ENCODE peak calls at places on chromosomes 1 and 21, in four cellular contexts. U is body of pancreas, V is lung, B is heart left ventricle. J is an unnamed sample. For H3K9me3, the result is how much of the 10 kb centered on the place peaks cover.

GRCh38 chr1:6972390-6972789 is 187.1 kb downstream of the CAMTA1 start:
- DNase-seq in U (no peak), V (no peak), B (no peak), J (no peak)

GRCh38 chr1:147630447-147630846 is 39.9 kb downstream of the ACP6 start:
- DNase-seq in U (no peak), V (no peak), B (no peak), J (no peak)

GRCh38 chr1:200081982-200082272 is 54.4 kb downstream of the NR5A2 start:
- DNase-seq in U (no peak), V (no peak), B (no peak), J (no peak)

GRCh38 chr1:24905355-24905978 is 24.6 kb downstream of the RUNX3 start:
- DNase-seq in U (no peak), V (no peak), B (peak), J (peak)

GRCh38 chr1:90452491-90452890 is 264.6 kb downstream of the BARHL2 start:
- DNase-seq in U (no peak), V (no peak), B (no peak), J (no peak)

GRCh38 chr1:178683304-178683703 is 41.7 kb upstream of the RALGPS2 start:
- DNase-seq in U (no peak), V (no peak), B (no peak), J (no peak)

GRCh38 chr1:196516373-196516772 is 91.9 kb downstream of the KCNT2 start:
- DNase-seq in U (no peak), V (no peak), B (no peak), J (no peak)

GRCh38 chr21:27776925-27777553 is 810.2 kb upstream of the ADAMTS5 start:
- DNase-seq in U (peak), V (no peak), B (peak), J (peak)

GRCh38 chr1:246005067-246005466 is 502.0 kb downstream of the SMYD3 start:
- DNase-seq in U (no peak), V (no peak), B (no peak), J (no peak)

GRCh38 chr1:25117233-25117823 is 115.0 kb downstream of the SYF2 start:
- DNase-seq in U (no peak), V (no peak), B (no peak), J (peak)

GRCh38 chr1:34378968-34379729 is 202.4 kb downstream of the C1orf94 start:
- DNase-seq in U (no peak), V (no peak), B (no peak), J (no peak)

GRCh38 chr1:25675729-25676476 is 59.3 kb downstream of the MAN1C1 start:
- DNase-seq in U (no peak), V (no peak), B (no peak), J (no peak)

GRCh38 chr1:102463328-102463727 is 466.6 kb upstream of the OLFM3 start:
- DNase-seq in U (no peak), V (no peak), B (no peak), J (no peak)

GRCh38 chr1:154987326-154987725 is 4.2 kb downstream of the FLAD1 start:
- DNase-seq in U (no peak), V (no peak), B (no peak), J (no peak)

GRCh38 chr1:184258525-184258924 is 128.3 kb upstream of the C1orf21 start:
- DNase-seq in U (no peak), V (no peak), B (no peak), J (no peak)

GRCh38 chr21:36656138-36656537 is 42.8 kb upstream of the SIM2 start:
- DNase-seq in U (peak), V (peak), B (no peak), J (no peak)
- H3K9me3 ChIP-seq in U (under half), V (under half), B (under half), J (under half)

GRCh38 chr21:31064803-31065202 is 26.5 kb upstream of the KRTAP19-8 start:
- DNase-seq in U (no peak), V (no peak), B (no peak), J (no peak)
- TF ChIP-seq CTCF in U (no peak), V (no peak), B (no peak), J (no peak)

DNA sequence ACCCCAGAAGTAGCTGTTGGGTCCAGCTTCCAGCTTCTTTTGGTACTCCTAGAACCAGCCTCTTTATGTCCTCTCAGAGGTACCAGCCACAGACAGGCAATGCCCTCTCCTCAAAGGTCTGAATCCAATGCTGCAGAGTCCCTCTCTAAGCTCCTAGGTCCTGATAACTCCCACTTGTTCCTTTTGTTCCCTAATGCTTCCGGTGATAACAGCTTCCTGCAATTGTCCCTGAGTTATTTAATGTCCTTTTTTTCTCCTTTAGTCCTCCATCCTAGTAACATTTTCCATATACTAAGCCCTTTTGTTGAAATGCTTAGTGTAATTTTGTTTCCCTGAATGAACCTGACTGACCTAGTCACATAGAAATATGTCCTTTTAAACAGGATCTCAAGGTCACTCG is 201.7 kb upstream of the BEND5 start:
- DNase-seq in U (no peak), V (no peak), B (no peak), J (no peak)
- H3K9me3 ChIP-seq in U (under half), V (under half), B (under half), J (under half)

DNA sequence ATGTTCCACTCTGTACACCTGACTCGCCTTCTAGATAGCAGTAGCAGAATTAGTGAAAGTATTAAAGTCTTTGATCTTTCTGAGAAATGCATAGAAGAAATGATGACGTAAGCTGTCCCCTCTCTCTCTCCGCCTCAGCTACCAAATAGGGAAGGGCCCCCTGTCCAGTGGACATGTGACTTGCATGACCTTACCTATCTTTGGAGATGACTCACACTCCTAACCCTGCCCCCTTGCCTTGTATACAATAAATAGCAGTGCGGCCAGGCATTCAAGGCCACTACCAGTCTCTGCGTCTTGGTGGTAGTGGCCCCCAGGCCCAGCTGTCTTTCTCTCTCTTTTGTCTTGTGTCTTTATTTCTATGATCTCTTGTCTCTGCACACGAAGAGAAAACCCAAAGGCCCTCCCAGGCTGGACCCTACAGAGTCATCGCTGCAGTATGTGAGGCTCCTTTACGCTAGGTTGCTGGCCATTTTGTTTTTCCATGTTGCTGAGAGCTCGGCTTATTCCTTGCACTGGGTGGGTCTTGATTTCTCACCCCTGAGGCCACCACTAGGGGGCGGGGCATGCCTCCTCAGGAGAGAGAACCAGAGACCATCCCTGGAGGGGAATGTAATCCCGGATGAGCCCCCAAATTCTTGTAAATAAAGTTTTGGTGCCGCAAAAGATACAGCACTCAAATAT is 16.0 kb upstream of the ZBTB8B start:
- DNase-seq in U (no peak), V (no peak), B (no peak), J (no peak)
- TF ChIP-seq CTCF in U (no peak), V (no peak), B (peak), J (no peak)

GRCh38 chr21:22138297-22139016 is 1140.2 kb downstream of the NCAM2 start:
- DNase-seq in U (no peak), V (no peak), B (no peak), J (no peak)
- H3K9me3 ChIP-seq in U (under half), V (under half), B (under half), J (under half)

DNA sequence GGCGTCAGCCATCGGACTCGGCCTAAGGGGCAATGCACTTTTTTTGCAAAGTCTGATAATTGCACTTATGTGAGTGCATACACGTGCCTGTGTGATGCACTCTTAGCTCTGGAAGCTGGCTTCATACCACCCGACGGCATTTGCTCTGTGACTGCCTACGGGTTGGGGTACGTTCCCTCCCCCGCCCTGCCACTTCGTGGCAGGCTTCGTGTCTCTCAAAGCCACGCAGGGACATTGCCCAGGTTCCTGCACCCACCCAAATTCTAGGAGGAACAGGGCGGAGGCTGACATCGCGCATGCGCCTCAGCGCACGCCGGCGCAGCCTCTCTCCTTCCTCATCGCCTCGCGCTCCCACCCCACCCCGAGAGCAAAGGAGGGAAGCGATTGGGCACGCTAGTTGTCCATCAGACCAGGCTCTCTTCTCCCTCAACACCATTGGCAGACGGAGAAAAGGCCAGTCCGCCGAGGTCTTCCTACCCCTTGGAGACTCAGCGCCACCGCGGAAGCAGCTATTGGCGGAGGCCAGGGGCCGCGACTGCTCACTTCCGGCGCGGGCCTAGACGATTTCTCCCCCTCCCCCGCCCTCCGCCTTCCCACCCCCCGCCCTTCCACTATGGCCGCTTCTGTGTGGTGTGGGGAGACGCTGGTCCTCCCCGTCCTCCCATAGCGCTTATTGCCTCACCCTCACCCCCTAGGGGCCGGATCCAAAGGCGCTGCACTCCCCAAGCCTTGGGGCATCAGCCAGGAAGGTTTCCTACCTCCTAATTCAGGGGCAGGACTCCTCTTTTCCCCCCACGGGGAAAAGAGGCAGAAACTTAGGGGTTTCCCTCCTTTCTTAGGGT is at the start of gene INTS3:
- DNase-seq in U (peak), V (peak), B (peak), J (peak)
- TF ChIP-seq CTCF in U (no peak), V (no peak), B (no peak), J (no peak)

GRCh38 chr1:4000811-4001251 is 100.8 kb upstream of the C1orf174 start:
- DNase-seq in U (no peak), V (no peak), B (no peak), J (no peak)

GRCh38 chr1:3999941-4000735 is 100.1 kb upstream of the C1orf174 start:
- DNase-seq in U (peak), V (no peak), B (no peak), J (no peak)

GRCh38 chr1:4002061-4002521 is 102.0 kb upstream of the C1orf174 start:
- DNase-seq in U (no peak), V (no peak), B (no peak), J (no peak)

GRCh38 chr1:4002741-4003140 is 102.7 kb upstream of the C1orf174 start:
- DNase-seq in U (no peak), V (no peak), B (no peak), J (no peak)

GRCh38 chr1:4001461-4001860 is 101.4 kb upstream of the C1orf174 start:
- DNase-seq in U (no peak), V (no peak), B (no peak), J (no peak)
- H3K9me3 ChIP-seq in U (under half), V (under half), B (under half), J (under half)

GRCh38 chr21:43317959-43318358 is 109.0 kb downstream of the SIK1 start:
- DNase-seq in U (no peak), V (no peak), B (no peak), J (no peak)
- TF ChIP-seq CTCF in U (no peak), V (no peak), B (no peak), J (no peak)

GRCh38 chr21:26553921-26554320 is 19.2 kb downstream of the CYYR1 start:
- DNase-seq in U (no peak), V (no peak), B (no peak), J (no peak)
- H3K9me3 ChIP-seq in U (under half), V (under half), B (under half), J (under half)

DNA sequence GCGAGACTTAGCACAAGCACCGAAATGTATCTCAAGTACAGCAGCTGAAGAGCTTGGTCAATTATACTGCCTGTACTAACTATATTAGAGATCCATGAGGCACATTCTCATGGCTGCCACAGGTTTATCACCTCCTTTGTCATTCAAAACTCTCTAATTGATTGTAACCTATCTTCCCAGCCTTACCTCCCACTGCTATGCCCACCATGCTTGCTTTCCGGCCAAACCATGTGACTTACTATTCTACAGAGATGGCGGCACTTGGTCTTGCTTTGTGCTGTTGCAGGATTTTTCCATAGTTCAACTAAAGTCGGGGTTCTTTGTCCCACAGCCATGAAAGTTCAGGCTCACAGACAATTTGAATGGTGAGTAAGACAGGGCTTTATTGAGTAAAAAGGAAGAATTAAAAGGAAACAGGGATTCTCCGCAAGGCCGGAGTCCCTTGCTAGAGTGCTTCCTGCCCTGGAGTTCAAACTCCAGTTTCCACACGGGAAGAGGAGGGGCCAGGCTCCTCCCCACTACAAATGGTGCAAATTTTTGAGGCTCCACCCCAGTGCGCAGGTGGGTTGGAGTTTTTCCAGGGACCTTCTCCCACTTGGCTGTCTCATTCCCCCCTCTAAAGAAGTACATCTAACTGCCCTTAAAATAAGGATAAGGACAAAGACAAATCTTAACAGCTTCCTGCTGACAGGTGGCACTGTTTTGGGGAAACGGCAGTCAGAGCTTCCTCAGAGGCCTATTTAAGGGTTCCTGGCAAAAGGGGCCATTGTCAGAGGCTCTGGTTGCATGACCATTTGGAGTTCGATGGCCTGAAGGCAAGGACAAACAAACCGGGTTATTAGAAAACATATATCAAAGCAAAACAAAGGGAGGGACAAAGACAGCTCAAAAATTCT is 28.7 kb downstream of the FMO2 start:
- DNase-seq in U (no peak), V (no peak), B (no peak), J (no peak)
- TF ChIP-seq CTCF in U (no peak), V (no peak), B (no peak), J (no peak)